ENCODE peak calls at places on chromosomes 16 and 17, in four cellular contexts. Z, S, D and M are unnamed samples.

GRCh38 chr17:44898768-44899073 is 524 bp downstream of the EFTUD2 start:
- DNase-seq in Z (no peak), S (no peak), D (peak), M (peak)

GRCh38 chr16:53058441-53058840 is 3.6 kb downstream of the CHD9 start:
- DNase-seq in Z (no peak), S (no peak), D (no peak), M (peak)

GRCh38 chr17:6286239-6286638 is 148.7 kb downstream of the AIPL1 start:
- DNase-seq in Z (no peak), S (peak), D (no peak), M (peak)

GRCh38 chr16:20740901-20741491 is 622 bp downstream of the THUMPD1 start:
- DNase-seq in Z (peak), S (peak), D (peak), M (peak)

GRCh38 chr17:51869387-51869786 is 289.1 kb downstream of the CA10 start:
- DNase-seq in Z (no peak), S (peak), D (peak), M (peak)

GRCh38 chr17:78475211-78475610 is 96.8 kb downstream of the PGS1 start:
- DNase-seq in Z (no peak), S (no peak), D (no peak), M (no peak)

GRCh38 chr17:2695243-2695960 is 16.2 kb downstream of the CLUH start:
- DNase-seq in Z (no peak), S (no peak), D (no peak), M (no peak)

GRCh38 chr16:46982335-46982734 is 8.9 kb upstream of the DNAJA2 start:
- DNase-seq in Z (no peak), S (no peak), D (no peak), M (no peak)

GRCh38 chr17:12545877-12546513 is 119.7 kb upstream of the MYOCD start:
- DNase-seq in Z (peak), S (peak), D (peak), M (peak)

GRCh38 chr17:14813649-14814048 is 451.5 kb downstream of the PMP22 start:
- DNase-seq in Z (peak), S (peak), D (peak), M (no peak)
- TF ChIP-seq CTCF in Z (no peak), S (no peak), D (peak), M (no peak)

DNA sequence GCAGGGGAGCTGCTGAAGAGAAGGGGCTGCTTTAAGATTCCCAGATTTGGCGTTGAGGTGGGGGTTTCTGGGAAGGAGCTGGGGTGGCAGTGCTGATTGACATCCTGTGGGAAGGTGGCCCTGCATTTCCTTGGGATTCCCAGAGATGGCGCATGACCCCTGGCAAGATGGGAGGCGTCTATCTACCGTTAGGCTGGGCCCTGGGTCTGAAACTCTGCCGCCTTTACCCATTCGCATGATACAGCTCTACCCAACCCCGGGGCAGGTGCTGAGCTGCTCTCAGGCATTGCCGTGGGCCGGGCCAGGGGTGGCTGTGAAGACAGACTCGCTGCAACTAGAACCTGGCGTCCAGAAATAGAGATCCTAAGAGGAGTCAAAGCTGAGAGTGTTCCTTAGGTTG is 9.9 kb upstream of the MVD start:
- DNase-seq in Z (peak), S (peak), D (no peak), M (peak)
- TF ChIP-seq CTCF in Z (no peak), S (peak), D (peak), M (no peak)

GRCh38 chr16:77679901-77680300 is 42.4 kb upstream of the NUDT7 start:
- DNase-seq in Z (no peak), S (peak), D (no peak), M (no peak)

GRCh38 chr16:77679336-77679735 is 43.0 kb upstream of the NUDT7 start:
- DNase-seq in Z (no peak), S (no peak), D (no peak), M (no peak)

GRCh38 chr16:77674888-77675287 is 47.4 kb upstream of the NUDT7 start:
- DNase-seq in Z (no peak), S (no peak), D (peak), M (no peak)

GRCh38 chr16:77677129-77677528 is 45.2 kb upstream of the NUDT7 start:
- DNase-seq in Z (no peak), S (no peak), D (no peak), M (no peak)

GRCh38 chr16:77675464-77676324 is 46.6 kb upstream of the NUDT7 start:
- DNase-seq in Z (peak), S (peak), D (peak), M (peak)
- TF ChIP-seq CTCF in Z (peak), S (peak), D (peak), M (peak)

GRCh38 chr16:15672514-15673167 is 22.6 kb downstream of the NDE1 start:
- DNase-seq in Z (peak), S (peak), D (peak), M (peak)
- TF ChIP-seq CTCF in Z (no peak), S (no peak), D (no peak), M (no peak)

GRCh38 chr16:2783581-2784375 is 3.6 kb downstream of the PRSS33 start:
- DNase-seq in Z (no peak), S (no peak), D (no peak), M (no peak)

GRCh38 chr16:2786826-2787151 is 571 bp downstream of the PRSS33 start:
- DNase-seq in Z (no peak), S (no peak), D (no peak), M (no peak)

GRCh38 chr16:2786061-2786825 is 1.1 kb downstream of the PRSS33 start:
- DNase-seq in Z (no peak), S (no peak), D (no peak), M (no peak)

GRCh38 chr16:2784536-2785100 is 2.7 kb downstream of the PRSS33 start:
- DNase-seq in Z (no peak), S (no peak), D (no peak), M (no peak)

GRCh38 chr16:2785101-2785991 is 2.0 kb downstream of the PRSS33 start:
- DNase-seq in Z (no peak), S (no peak), D (no peak), M (no peak)
- TF ChIP-seq CTCF in Z (no peak), S (no peak), D (no peak), M (no peak)

DNA sequence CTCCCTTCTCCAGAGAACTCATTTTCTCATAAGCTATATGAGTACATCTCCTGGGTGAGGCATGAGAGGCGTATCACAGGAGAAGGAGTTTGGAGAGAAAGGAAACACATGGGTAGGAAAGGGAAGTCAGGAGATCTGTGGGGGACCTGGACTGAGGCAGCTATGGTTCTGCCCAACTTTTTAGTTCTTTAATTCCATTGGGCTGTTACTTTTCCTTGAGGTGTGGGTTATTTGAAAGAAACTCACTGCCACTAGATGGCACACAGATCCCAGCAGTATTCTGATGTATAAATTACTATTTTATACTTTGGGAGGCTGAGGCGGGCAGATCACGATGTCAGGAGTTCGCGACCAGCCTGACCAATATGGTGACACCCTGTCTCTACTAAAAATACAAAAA is 63.6 kb downstream of the NUP93 start:
- DNase-seq in Z (peak), S (peak), D (peak), M (peak)
- TF ChIP-seq CTCF in Z (no peak), S (peak), D (peak), M (peak)

GRCh38 chr16:70646260-70647241 is at the start of gene IL34:
- DNase-seq in Z (no peak), S (no peak), D (peak), M (no peak)

GRCh38 chr16:70648606-70649005 is 2.2 kb downstream of the IL34 start:
- DNase-seq in Z (no peak), S (no peak), D (no peak), M (no peak)

GRCh38 chr16:70642633-70643032 is 3.7 kb upstream of the IL34 start:
- DNase-seq in Z (no peak), S (no peak), D (no peak), M (no peak)

GRCh38 chr16:70647461-70648359 is 1.4 kb downstream of the IL34 start:
- DNase-seq in Z (no peak), S (no peak), D (no peak), M (no peak)

GRCh38 chr16:70644763-70645597 is 1.4 kb upstream of the IL34 start:
- DNase-seq in Z (no peak), S (no peak), D (no peak), M (no peak)
- TF ChIP-seq CTCF in Z (no peak), S (no peak), D (no peak), M (no peak)

GRCh38 chr16:80527297-80527696 is 13.5 kb upstream of the DYNLRB2 start:
- DNase-seq in Z (peak), S (peak), D (peak), M (peak)
- TF ChIP-seq CTCF in Z (no peak), S (peak), D (peak), M (peak)